ENCODE peak calls at places on chromosomes 4 and X, in seven cellular contexts. L is sigmoid colon, C is body of pancreas, U is mammary epithelial cell, E is PC-3, O is AG04450, N is MCF 10A. S is an unnamed sample.

GRCh38 chrX:9327747-9328145 is 137.1 kb upstream of the TBL1X start:
- DNase-seq in L (no peak), C (no peak), U (peak), E (peak), O (no peak), N (peak), S (no peak)

GRCh38 chr4:76214269-76214628 is 625 bp upstream of the SCARB2 start:
- DNase-seq in L (no peak), C (no peak), U (no peak), E (peak), O (no peak), N (no peak), S (no peak)

GRCh38 chrX:40068048-40068447 is 29.7 kb downstream of the BCOR start:
- DNase-seq in L (no peak), C (no peak), U (peak), E (peak), O (no peak), N (peak), S (no peak)

GRCh38 chr4:114472269-114473032 is 126.2 kb upstream of the UGT8 start:
- DNase-seq in L (no peak), C (no peak), U (no peak), E (no peak), O (no peak), N (no peak), S (no peak)

GRCh38 chrX:155026727-155027508 is at the start of gene FUNDC2:
- DNase-seq in L (peak), C (peak), U (peak), E (peak), O (peak), N (peak), S (peak)

GRCh38 chr4:183469327-183469726 is 24.9 kb downstream of the CDKN2AIP start:
- DNase-seq in L (no peak), C (no peak), U (peak), E (peak), O (no peak), N (no peak), S (no peak)

GRCh38 chrX:103356023-103356798 is at the start of gene TCEAL9:
- DNase-seq in L (peak), C (peak), U (peak), E (peak), O (peak), N (peak), S (peak)

GRCh38 chr4:150972592-150972991 is 42.5 kb downstream of the LRBA start:
- DNase-seq in L (no peak), C (no peak), U (no peak), E (no peak), O (no peak), N (no peak), S (no peak)

GRCh38 chr4:174334628-174335027 is 50.9 kb downstream of the CEP44 start:
- DNase-seq in L (no peak), C (no peak), U (peak), E (no peak), O (no peak), N (no peak), S (no peak)

GRCh38 chr4:4810365-4810764 is 49.1 kb upstream of the MSX1 start:
- DNase-seq in L (no peak), C (no peak), U (no peak), E (no peak), O (no peak), N (no peak), S (no peak)

DNA sequence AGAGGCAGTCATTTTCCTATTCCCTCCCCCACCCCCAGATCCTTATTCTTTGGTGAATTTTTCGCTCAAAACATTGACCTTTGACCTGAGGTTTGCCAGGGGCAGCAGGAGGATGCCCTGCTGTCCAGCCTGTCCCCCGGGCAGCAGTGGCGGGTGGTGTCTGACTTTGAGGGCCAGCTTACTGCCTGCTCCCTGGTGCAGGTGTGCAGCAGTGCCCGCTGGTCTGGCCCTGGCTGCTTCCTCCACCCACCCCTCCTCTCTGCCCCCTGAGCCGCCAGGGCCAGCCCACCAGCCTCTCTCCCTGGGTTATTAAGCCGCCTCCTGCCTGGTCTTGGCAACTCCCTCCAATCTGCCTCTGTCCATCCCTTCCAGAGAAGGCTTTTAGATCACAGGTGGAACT is 40.8 kb upstream of the GRPEL1 start:
- DNase-seq in L (no peak), C (no peak), U (no peak), E (no peak), O (no peak), N (no peak), S (no peak)
- TF ChIP-seq CTCF in L (no peak), C (no peak), U (no peak), E (no peak), O (no peak), N (no peak), S (no peak)

GRCh38 chr4:38449506-38450174 is 214.4 kb upstream of the KLF3 start:
- DNase-seq in L (no peak), C (peak), U (no peak), E (no peak), O (no peak), N (no peak), S (no peak)
- TF ChIP-seq CTCF in L (no peak), C (peak), U (no peak), E (no peak), O (no peak), N (no peak), S (no peak)

DNA sequence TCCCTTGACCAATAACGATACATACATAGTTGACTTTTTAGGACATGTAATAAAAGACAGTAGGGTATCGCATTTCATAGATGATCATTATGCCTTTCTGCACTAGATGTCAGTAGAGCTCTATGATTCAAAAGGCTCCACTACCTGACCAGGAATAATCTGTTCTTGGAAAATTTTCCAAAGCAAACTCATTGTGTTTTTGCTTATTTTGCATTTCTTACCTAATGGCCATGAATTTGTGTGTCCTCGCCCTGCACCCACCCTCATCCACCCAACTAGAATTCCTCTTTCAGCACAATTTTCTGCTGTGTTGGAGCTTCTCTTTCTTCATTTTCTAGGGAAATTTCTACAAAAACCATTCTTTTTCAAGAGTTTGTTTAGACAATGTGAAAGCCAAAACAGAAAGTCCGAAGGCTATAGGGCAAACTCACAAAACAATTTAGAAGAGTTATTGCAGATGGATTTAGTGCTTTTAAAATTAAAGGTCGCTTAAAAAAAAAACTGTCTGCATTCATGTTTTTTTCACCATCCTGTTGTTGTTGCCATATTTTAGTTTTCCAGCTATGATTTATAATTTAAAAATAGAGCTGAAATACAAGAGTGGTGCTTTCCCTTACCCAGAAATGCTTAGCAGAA is 183.6 kb downstream of the SPATA18 start:
- DNase-seq in L (no peak), C (no peak), U (peak), E (peak), O (no peak), N (peak), S (no peak)
- TF ChIP-seq CTCF in L (no peak), C (peak), U (peak), E (peak), O (peak), N (peak), S (peak)

GRCh38 chr4:184934184-184934583 is 84.1 kb upstream of the HELT start:
- DNase-seq in L (no peak), C (no peak), U (no peak), E (peak), O (no peak), N (no peak), S (no peak)
- TF ChIP-seq CTCF in L (no peak), C (no peak), U (no peak), E (no peak), O (no peak), N (no peak), S (no peak)

GRCh38 chrX:88425739-88426138 is 321.3 kb upstream of the CPXCR1 start:
- DNase-seq in L (no peak), C (no peak), U (no peak), E (peak), O (no peak), N (peak), S (no peak)
- TF ChIP-seq CTCF in L (no peak), C (no peak), U (peak), E (peak), O (no peak), N (peak), S (no peak)

GRCh38 chr4:25441519-25442117 is 64.6 kb downstream of the ANAPC4 start:
- DNase-seq in L (no peak), C (peak), U (peak), E (peak), O (peak), N (peak), S (peak)
- TF ChIP-seq CTCF in L (no peak), C (peak), U (peak), E (peak), O (peak), N (peak), S (peak)

GRCh38 chr4:108180513-108180912 is 11.8 kb upstream of the LEF1 start:
- DNase-seq in L (no peak), C (no peak), U (no peak), E (no peak), O (no peak), N (no peak), S (no peak)

GRCh38 chr4:108175966-108176365 is 7.2 kb upstream of the LEF1 start:
- DNase-seq in L (no peak), C (no peak), U (no peak), E (no peak), O (no peak), N (no peak), S (no peak)

DNA sequence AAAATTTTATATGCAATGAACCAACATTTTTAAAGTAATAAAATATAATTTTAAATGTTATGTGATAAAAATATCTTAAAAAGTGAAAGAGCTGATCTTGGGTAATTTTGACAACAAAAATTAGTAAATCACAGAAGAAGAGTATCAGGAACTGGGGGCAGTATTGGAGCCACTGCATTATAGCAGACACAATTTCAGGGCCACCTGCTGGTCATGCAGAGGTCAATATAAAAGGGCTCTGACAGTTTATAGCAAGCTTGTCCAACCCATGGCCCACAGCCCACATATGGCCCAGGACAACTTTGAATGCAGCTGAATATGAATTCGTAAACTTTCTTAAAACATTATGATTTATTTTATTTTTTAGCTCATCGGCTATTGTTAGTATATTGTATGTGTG is 13.0 kb upstream of the LEF1 start:
- DNase-seq in L (no peak), C (no peak), U (no peak), E (no peak), O (no peak), N (no peak), S (no peak)
- TF ChIP-seq CTCF in L (no peak), C (no peak), U (no peak), E (peak), O (no peak), N (no peak), S (no peak)

GRCh38 chrX:19019996-19020395 is 36.1 kb upstream of the PHKA2 start:
- DNase-seq in L (no peak), C (no peak), U (no peak), E (no peak), O (no peak), N (no peak), S (no peak)

GRCh38 chrX:19017271-19017670 is 33.4 kb upstream of the PHKA2 start:
- DNase-seq in L (no peak), C (no peak), U (no peak), E (peak), O (no peak), N (peak), S (peak)
- TF ChIP-seq CTCF in L (no peak), C (peak), U (peak), E (peak), O (peak), N (peak), S (peak)

S was measured in endothelial cell.